ENCODE peak calls at places on chromosomes 6 and 20, in five cellular contexts. G is progenitor cell of endocrine pancreas, Q is body of pancreas, M is adrenal gland, E is upper lobe of right lung. S is an unnamed sample.

GRCh38 chr6:169839029-169839481 is 87.6 kb downstream of the ERMARD start:
- DNase-seq in G (no peak), Q (no peak), M (peak; percentile 31), E (no peak), S (no peak)

GRCh38 chr6:159913862-159914564 is 23.2 kb downstream of the MAS1 start:
- DNase-seq in G (no peak), Q (no peak), M (no peak), E (no peak), S (no peak)

GRCh38 chr6:120569689-120570088 is 764.6 kb downstream of the TBC1D32 start:
- DNase-seq in G (no peak), Q (no peak), M (no peak), E (no peak), S (no peak)

GRCh38 chr6:48199502-48199901 is 88.5 kb upstream of the PTCHD4 start:
- DNase-seq in G (no peak), Q (no peak), M (no peak), E (no peak), S (no peak)

GRCh38 chr6:115573866-115574265 is 486.8 kb downstream of the FRK start:
- DNase-seq in G (no peak), Q (no peak), M (no peak), E (no peak), S (no peak)

GRCh38 chr6:113299526-113299925 is 557.6 kb upstream of the MARCKS start:
- DNase-seq in G (no peak), Q (no peak), M (no peak), E (no peak), S (no peak)

GRCh38 chr20:51233345-51233744 is 210.4 kb upstream of the KCNG1 start:
- DNase-seq in G (no peak), Q (no peak), M (no peak), E (no peak), S (no peak)

GRCh38 chr6:46134216-46134615 is 4.4 kb downstream of the ENPP4 start:
- DNase-seq in G (no peak), Q (no peak), M (no peak), E (no peak), S (no peak)

GRCh38 chr6:30378290-30378937 is 33.5 kb downstream of the RPP21 start:
- DNase-seq in G (no peak), Q (no peak), M (no peak), E (no peak), S (no peak)

GRCh38 chr20:23433628-23434027 is 5.9 kb upstream of the CSTL1 start:
- DNase-seq in G (no peak), Q (no peak), M (peak; percentile 14), E (no peak), S (no peak)

DNA sequence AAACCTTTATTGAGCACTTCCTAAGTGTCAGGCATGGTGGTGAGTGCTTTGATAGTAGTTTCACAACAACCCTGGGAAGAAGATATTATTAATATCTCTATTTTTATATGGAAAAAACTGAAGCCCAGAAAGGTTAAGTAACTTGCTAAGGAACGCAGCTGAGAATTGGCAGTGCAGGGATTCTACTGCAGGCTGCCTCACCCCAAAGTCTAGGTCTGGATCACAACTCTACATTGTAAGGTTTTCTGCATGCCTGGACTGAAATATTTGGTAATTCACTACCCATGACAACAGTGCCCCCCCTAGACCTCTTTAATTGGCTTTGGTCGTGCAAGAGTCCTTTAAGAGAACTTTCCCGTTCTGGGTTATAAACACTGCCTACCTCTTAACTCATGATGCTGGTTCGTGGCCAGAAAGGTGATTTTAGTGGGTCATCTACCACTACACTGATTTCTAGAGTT is 67.1 kb upstream of the KCNQ5 start:
- DNase-seq in G (no peak), Q (no peak), M (no peak), E (no peak), S (no peak)
- TF ChIP-seq CTCF in G (no peak), Q (no peak), M (no peak), E (no peak), S (no peak)

GRCh38 chr20:34195355-34195754 is 45.9 kb upstream of the ASIP start:
- DNase-seq in G (no peak), Q (no peak), M (no peak), E (no peak), S (no peak)

GRCh38 chr20:34189572-34190163 is 51.6 kb upstream of the ASIP start:
- DNase-seq in G (no peak), Q (no peak), M (no peak), E (no peak), S (no peak)

GRCh38 chr20:34185766-34186620 is 55.2 kb upstream of the ASIP start:
- DNase-seq in G (no peak), Q (no peak), M (no peak), E (no peak), S (no peak)

GRCh38 chr20:34190262-34190661 is 51.0 kb upstream of the ASIP start:
- DNase-seq in G (no peak), Q (no peak), M (no peak), E (no peak), S (no peak)

DNA sequence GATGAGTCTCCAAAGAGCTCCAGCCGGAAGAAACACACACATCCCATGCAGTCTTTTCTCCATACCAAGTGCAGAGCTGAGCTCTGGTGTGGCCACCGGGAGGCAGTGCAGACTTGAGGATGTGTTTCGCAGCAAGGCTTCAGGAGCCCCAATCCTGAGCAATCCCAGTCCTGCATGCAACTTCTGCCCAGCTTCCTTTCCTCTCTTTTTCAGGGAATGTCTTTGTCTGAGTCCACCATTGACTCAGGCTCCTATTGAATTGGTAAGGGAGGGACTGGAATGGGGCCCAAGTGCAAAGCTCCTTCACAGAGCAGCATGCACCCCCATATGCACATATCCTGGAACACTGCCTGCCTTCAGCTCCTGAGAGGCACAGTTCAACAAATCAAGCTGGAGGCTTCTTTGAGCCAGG is 50.5 kb upstream of the ASIP start:
- DNase-seq in G (peak; percentile 58), Q (peak; percentile 76), M (peak; percentile 84), E (peak; percentile 80), S (peak; percentile 66)
- TF ChIP-seq CTCF in G (peak; percentile 95), Q (peak; percentile 67), M (peak; percentile 68), E (peak; percentile 70), S (peak; percentile 87)

GRCh38 chr20:19211661-19212523 is 550 bp upstream of the SLC24A3 start:
- DNase-seq in G (peak; percentile 39), Q (no peak), M (no peak), E (peak; percentile 80), S (no peak)
- TF ChIP-seq CTCF in G (peak; percentile 21), Q (no peak), M (no peak), E (peak; percentile 30), S (no peak)

GRCh38 chr20:58155148-58155925 is 73.1 kb downstream of the ANKRD60 start:
- DNase-seq in G (no peak), Q (no peak), M (no peak), E (no peak), S (no peak)
- TF ChIP-seq CTCF in G (no peak), Q (no peak), M (no peak), E (no peak), S (no peak)

GRCh38 chr6:138446821-138447220 is 42.8 kb downstream of the HEBP2 start:
- DNase-seq in G (no peak), Q (no peak), M (no peak), E (no peak), S (no peak)
- TF ChIP-seq CTCF in G (no peak), Q (no peak), M (no peak), E (no peak), S (no peak)

DNA sequence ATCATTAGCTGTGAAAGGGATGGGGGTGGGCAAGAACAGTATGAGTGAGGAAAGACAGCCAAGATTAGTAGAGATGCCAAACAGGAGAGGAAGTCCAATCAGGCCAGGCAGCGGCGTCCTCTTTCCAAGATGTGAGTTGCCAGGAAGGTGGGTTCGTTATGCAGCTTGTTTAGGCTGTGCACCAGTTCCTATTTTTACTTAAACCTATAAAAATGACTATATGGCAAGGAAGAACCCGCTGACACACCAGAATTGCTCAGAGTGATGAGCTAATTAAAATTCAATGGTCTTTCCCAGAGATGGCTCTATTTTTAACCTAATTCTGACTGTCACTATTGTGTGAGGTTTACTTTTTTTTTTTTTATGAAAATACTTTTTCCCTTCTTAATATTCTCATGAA is 88.1 kb downstream of the SLC22A23 start:
- DNase-seq in G (no peak), Q (no peak), M (no peak), E (no peak), S (no peak)
- TF ChIP-seq CTCF in G (no peak), Q (no peak), M (no peak), E (no peak), S (no peak)